ENCODE peak calls at places on chromosomes 4 and X, in eight cellular contexts. R is mucosa of descending colon; A is Calu3; D is CD8-positive, alpha-beta T cell; U is AG09309; F is fibroblast of mammary gland; N is epithelial cell of esophagus; L is retinal pigment epithelial cell. K is an unnamed sample.

GRCh38 chr4:1578301-1578781 is 105.8 kb downstream of the FAM53A start:
- DNase-seq in R (peak), A (no peak), D (peak), U (no peak), F (no peak), N (no peak), L (no peak), K (peak)

GRCh38 chr4:55635282-55635681 is 816 bp downstream of the NMU start:
- DNase-seq in R (no peak), A (no peak), D (no peak), U (no peak), F (no peak), N (no peak), L (no peak), K (no peak)

GRCh38 chrX:79645749-79646148 is 278.6 kb upstream of the ITM2A start:
- DNase-seq in R (no peak), A (no peak), D (no peak), U (no peak), F (no peak), N (no peak), L (no peak), K (no peak)

GRCh38 chrX:27085346-27085745 is 377.8 kb downstream of the PPP4R3C start:
- DNase-seq in R (no peak), A (no peak), D (no peak), U (no peak), F (no peak), N (no peak), L (no peak), K (no peak)

GRCh38 chr4:1187182-1187581 is 14.8 kb upstream of the SPON2 start:
- DNase-seq in R (no peak), A (no peak), D (peak), U (no peak), F (no peak), N (no peak), L (no peak), K (no peak)

GRCh38 chr4:166324321-166324720 is 451.3 kb downstream of the TLL1 start:
- DNase-seq in R (peak), A (peak), D (no peak), U (no peak), F (peak), N (peak), L (no peak), K (no peak)

GRCh38 chr4:153362184-153362583 is 17.7 kb downstream of the MND1 start:
- DNase-seq in R (no peak), A (no peak), D (no peak), U (no peak), F (peak), N (no peak), L (peak), K (no peak)

GRCh38 chrX:47501226-47502071 is 18.4 kb upstream of the ZNF41 start:
- DNase-seq in R (no peak), A (no peak), D (no peak), U (peak), F (peak), N (no peak), L (no peak), K (no peak)

GRCh38 chrX:45749375-45749774 is 548.7 kb upstream of the DIPK2B start:
- DNase-seq in R (no peak), A (no peak), D (no peak), U (no peak), F (peak), N (no peak), L (no peak), K (no peak)

GRCh38 chr4:34318773-34319172 is 1925.5 kb downstream of the ARAP2 start:
- DNase-seq in R (no peak), A (no peak), D (no peak), U (no peak), F (no peak), N (no peak), L (no peak), K (no peak)

GRCh38 chrX:106649523-106650428 is 38.0 kb downstream of the RADX start:
- DNase-seq in R (no peak), A (no peak), D (no peak), U (no peak), F (no peak), N (no peak), L (no peak), K (no peak)

GRCh38 chr4:38491854-38492478 is 172.0 kb upstream of the KLF3 start:
- DNase-seq in R (no peak), A (no peak), D (no peak), U (no peak), F (no peak), N (no peak), L (no peak), K (no peak)

GRCh38 chr4:107278791-107279481 is 242.8 kb upstream of the DKK2 start:
- DNase-seq in R (no peak), A (no peak), D (no peak), U (no peak), F (peak), N (no peak), L (no peak), K (no peak)

GRCh38 chr4:188262464-188262863 is 123.2 kb downstream of the TRIML1 start:
- DNase-seq in R (no peak), A (no peak), D (no peak), U (no peak), F (peak), N (peak), L (no peak), K (no peak)

GRCh38 chr4:77308843-77309242 is 151.8 kb downstream of the CCNG2 start:
- DNase-seq in R (no peak), A (peak), D (no peak), U (peak), F (peak), N (peak), L (no peak), K (no peak)

GRCh38 chrX:40544343-40545250 is 36.2 kb upstream of the ATP6AP2 start:
- DNase-seq in R (no peak), A (no peak), D (no peak), U (no peak), F (peak), N (peak), L (no peak), K (no peak)

GRCh38 chrX:40542972-40543371 is 37.8 kb upstream of the ATP6AP2 start:
- DNase-seq in R (no peak), A (no peak), D (no peak), U (no peak), F (no peak), N (no peak), L (no peak), K (no peak)

GRCh38 chrX:40542208-40542607 is 38.6 kb upstream of the ATP6AP2 start:
- DNase-seq in R (no peak), A (peak), D (no peak), U (no peak), F (no peak), N (no peak), L (no peak), K (no peak)

GRCh38 chrX:40546870-40547269 is 33.9 kb upstream of the ATP6AP2 start:
- DNase-seq in R (no peak), A (no peak), D (no peak), U (no peak), F (no peak), N (no peak), L (no peak), K (no peak)

DNA sequence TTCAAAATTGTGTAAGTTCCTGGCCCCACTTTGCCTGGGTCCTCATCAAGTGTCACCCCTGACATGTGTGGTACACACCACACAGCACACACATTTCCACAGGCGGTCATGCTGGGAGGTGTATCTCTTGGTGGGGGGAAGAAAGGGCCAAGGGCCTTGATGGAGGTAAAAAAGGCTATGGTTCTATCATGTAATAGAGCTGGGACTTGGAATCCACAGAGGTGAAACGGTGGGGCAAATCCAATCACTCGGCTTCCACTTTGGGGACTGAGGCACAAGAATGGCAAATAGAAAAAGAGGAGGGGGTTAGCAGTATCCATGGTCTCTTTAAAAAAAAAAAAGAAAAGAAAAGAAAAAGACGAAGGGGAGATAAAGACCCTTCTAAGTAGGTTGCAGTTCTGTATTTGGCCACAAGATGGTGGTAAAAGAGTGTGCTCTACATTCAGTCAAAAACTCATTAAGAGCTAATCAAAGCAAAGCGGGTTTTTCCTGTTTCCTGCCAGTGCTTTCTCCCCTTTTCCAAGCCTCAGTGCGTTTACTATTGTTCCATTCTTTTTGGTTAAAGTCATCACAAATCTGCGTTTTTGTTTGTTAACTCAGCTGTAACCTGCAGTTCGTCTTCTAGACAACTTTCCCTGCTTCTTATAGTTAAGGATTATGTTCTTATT is 37.0 kb upstream of the ATP6AP2 start:
- DNase-seq in R (no peak), A (peak), D (no peak), U (no peak), F (peak), N (peak), L (peak), K (no peak)
- TF ChIP-seq CTCF in R (no peak), A (peak), D (peak), U (peak), F (peak), N (peak), L (peak), K (peak)

DNA sequence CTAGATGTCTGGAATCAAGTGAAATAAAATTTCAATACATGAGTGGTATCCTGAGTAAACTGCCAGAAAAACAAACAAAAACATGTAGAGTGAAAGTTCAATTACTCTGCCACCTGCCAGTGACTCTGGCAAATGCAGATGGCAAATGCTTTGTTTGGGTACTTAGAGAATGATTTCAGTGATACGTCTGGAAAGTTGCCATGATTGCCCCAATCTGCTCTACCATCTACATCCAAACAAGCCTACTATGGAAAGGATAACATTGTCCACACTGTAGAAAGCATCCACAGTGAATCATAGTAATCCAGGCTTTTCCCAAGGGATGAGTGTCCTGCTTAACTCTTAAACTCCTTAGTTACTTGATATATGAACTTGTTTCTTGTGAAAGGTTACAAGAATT is 3.4 kb downstream of the SPATA4 start:
- DNase-seq in R (no peak), A (no peak), D (no peak), U (no peak), F (peak), N (no peak), L (no peak), K (no peak)
- TF ChIP-seq CTCF in R (no peak), A (no peak), D (no peak), U (no peak), F (no peak), N (peak), L (peak), K (no peak)

GRCh38 chr4:185203380-185204237 is at the start of gene CFAP97:
- DNase-seq in R (peak), A (peak), D (peak), U (peak), F (peak), N (peak), L (peak), K (peak)

GRCh38 chr4:185201983-185202962 is 1.5 kb downstream of the CFAP97 start:
- DNase-seq in R (no peak), A (peak), D (no peak), U (no peak), F (peak), N (no peak), L (peak), K (no peak)

GRCh38 chr4:185205697-185206342 is 2.0 kb upstream of the CFAP97 start:
- DNase-seq in R (no peak), A (no peak), D (no peak), U (no peak), F (no peak), N (no peak), L (no peak), K (no peak)

GRCh38 chr4:185202984-185203379 is 818 bp downstream of the CFAP97 start:
- DNase-seq in R (no peak), A (no peak), D (peak), U (no peak), F (no peak), N (peak), L (no peak), K (no peak)

GRCh38 chr4:185204238-185204910 is 574 bp upstream of the CFAP97 start:
- DNase-seq in R (no peak), A (no peak), D (no peak), U (no peak), F (peak), N (peak), L (no peak), K (no peak)
- TF ChIP-seq CTCF in R (no peak), A (no peak), D (no peak), U (no peak), F (no peak), N (no peak), L (no peak), K (no peak)

GRCh38 chrX:5867778-5868177 is 360.9 kb downstream of the NLGN4X start:
- DNase-seq in R (no peak), A (no peak), D (no peak), U (no peak), F (no peak), N (no peak), L (no peak), K (no peak)
- TF ChIP-seq CTCF in R (no peak), A (no peak), D (no peak), U (no peak), F (no peak), N (no peak), L (no peak), K (no peak)

GRCh38 chr4:118036336-118036735 is 2.0 kb downstream of the NDST3 start:
- DNase-seq in R (no peak), A (no peak), D (no peak), U (no peak), F (no peak), N (no peak), L (no peak), K (no peak)

GRCh38 chr4:118032691-118033090 is 1.6 kb upstream of the NDST3 start:
- DNase-seq in R (no peak), A (no peak), D (no peak), U (no peak), F (peak), N (peak), L (no peak), K (no peak)

GRCh38 chr4:118035309-118035708 is 1.0 kb downstream of the NDST3 start:
- DNase-seq in R (no peak), A (no peak), D (no peak), U (no peak), F (no peak), N (no peak), L (no peak), K (no peak)

GRCh38 chr4:118033148-118034060 is 882 bp upstream of the NDST3 start:
- DNase-seq in R (peak), A (peak), D (no peak), U (no peak), F (peak), N (peak), L (no peak), K (peak)

GRCh38 chr4:118034061-118034785 is at the start of gene NDST3:
- DNase-seq in R (peak), A (peak), D (no peak), U (no peak), F (peak), N (peak), L (peak), K (peak)
- TF ChIP-seq CTCF in R (no peak), A (peak), D (no peak), U (peak), F (peak), N (peak), L (peak), K (no peak)